ENCODE peak calls at places on chromosomes 11 and 22, in nine cellular contexts. One of them, this sample, is unnamed.

GRCh38 chr11:45100338-45100737 is 46.1 kb upstream of the PRDM11 start:
- DNase-seq in activated effector memory CD4-positive, alpha-beta T cell treated with anti-CD3 and anti-CD28 coated beads, Interleukin-2, amount 50 U/mL, for 16 hours: peak
- DNase-seq in cardiac muscle cell: no peak
- DNase-seq in ecto neural progenitor cell: no peak
- DNase-seq in kidney: peak
- DNase-seq in endothelial cell: no peak
- DNase-seq in astrocyte of the spinal cord: no peak
- DNase-seq in ELR: peak
- DNase-seq in nephron progenitor cell: no peak
- DNase-seq in this sample: no peak

GRCh38 chr22:47837703-47838102 is 1075.3 kb downstream of the TBC1D22A start:
- DNase-seq in activated effector memory CD4-positive, alpha-beta T cell treated with anti-CD3 and anti-CD28 coated beads, Interleukin-2, amount 50 U/mL, for 16 hours: no peak
- DNase-seq in cardiac muscle cell: no peak
- DNase-seq in ecto neural progenitor cell: no peak
- DNase-seq in kidney: no peak
- DNase-seq in endothelial cell: peak
- DNase-seq in astrocyte of the spinal cord: no peak
- DNase-seq in ELR: peak
- DNase-seq in nephron progenitor cell: no peak
- DNase-seq in this sample: peak

GRCh38 chr11:17020831-17021230 is 6.6 kb upstream of the PLEKHA7 start:
- DNase-seq in activated effector memory CD4-positive, alpha-beta T cell treated with anti-CD3 and anti-CD28 coated beads, Interleukin-2, amount 50 U/mL, for 16 hours: no peak
- DNase-seq in cardiac muscle cell: no peak
- DNase-seq in ecto neural progenitor cell: no peak
- DNase-seq in kidney: no peak
- DNase-seq in endothelial cell: no peak
- DNase-seq in astrocyte of the spinal cord: peak
- DNase-seq in ELR: no peak
- DNase-seq in nephron progenitor cell: no peak
- DNase-seq in this sample: no peak

GRCh38 chr11:1222491-1223345 is at the start of gene MUC5B:
- DNase-seq in activated effector memory CD4-positive, alpha-beta T cell treated with anti-CD3 and anti-CD28 coated beads, Interleukin-2, amount 50 U/mL, for 16 hours: peak
- DNase-seq in cardiac muscle cell: no peak
- DNase-seq in ecto neural progenitor cell: peak
- DNase-seq in kidney: peak
- DNase-seq in endothelial cell: no peak
- DNase-seq in astrocyte of the spinal cord: no peak
- DNase-seq in ELR: no peak
- DNase-seq in nephron progenitor cell: peak
- DNase-seq in this sample: no peak

GRCh38 chr11:95242990-95243590 is 12.1 kb upstream of the SESN3 start:
- DNase-seq in activated effector memory CD4-positive, alpha-beta T cell treated with anti-CD3 and anti-CD28 coated beads, Interleukin-2, amount 50 U/mL, for 16 hours: no peak
- DNase-seq in cardiac muscle cell: no peak
- DNase-seq in ecto neural progenitor cell: no peak
- DNase-seq in kidney: no peak
- DNase-seq in endothelial cell: no peak
- DNase-seq in astrocyte of the spinal cord: no peak
- DNase-seq in ELR: no peak
- DNase-seq in nephron progenitor cell: no peak
- DNase-seq in this sample: no peak

GRCh38 chr11:45180158-45180887 is 33.9 kb downstream of the PRDM11 start:
- DNase-seq in activated effector memory CD4-positive, alpha-beta T cell treated with anti-CD3 and anti-CD28 coated beads, Interleukin-2, amount 50 U/mL, for 16 hours: no peak
- DNase-seq in cardiac muscle cell: peak
- DNase-seq in ecto neural progenitor cell: peak
- DNase-seq in kidney: peak
- DNase-seq in endothelial cell: peak
- DNase-seq in astrocyte of the spinal cord: no peak
- DNase-seq in ELR: peak
- DNase-seq in nephron progenitor cell: peak
- DNase-seq in this sample: peak

GRCh38 chr11:103700605-103701004 is 335.8 kb upstream of the DDI1 start:
- DNase-seq in activated effector memory CD4-positive, alpha-beta T cell treated with anti-CD3 and anti-CD28 coated beads, Interleukin-2, amount 50 U/mL, for 16 hours: no peak
- DNase-seq in cardiac muscle cell: no peak
- DNase-seq in ecto neural progenitor cell: no peak
- DNase-seq in kidney: no peak
- DNase-seq in endothelial cell: no peak
- DNase-seq in astrocyte of the spinal cord: peak
- DNase-seq in ELR: peak
- DNase-seq in nephron progenitor cell: no peak
- DNase-seq in this sample: no peak

GRCh38 chr11:128509990-128510389 is 77.4 kb downstream of the ETS1 start:
- DNase-seq in activated effector memory CD4-positive, alpha-beta T cell treated with anti-CD3 and anti-CD28 coated beads, Interleukin-2, amount 50 U/mL, for 16 hours: no peak
- DNase-seq in cardiac muscle cell: no peak
- DNase-seq in ecto neural progenitor cell: no peak
- DNase-seq in kidney: no peak
- DNase-seq in endothelial cell: no peak
- DNase-seq in astrocyte of the spinal cord: peak
- DNase-seq in ELR: peak
- DNase-seq in nephron progenitor cell: no peak
- DNase-seq in this sample: no peak

GRCh38 chr11:88178211-88178610 is 3.0 kb upstream of the RAB38 start:
- DNase-seq in activated effector memory CD4-positive, alpha-beta T cell treated with anti-CD3 and anti-CD28 coated beads, Interleukin-2, amount 50 U/mL, for 16 hours: no peak
- DNase-seq in cardiac muscle cell: no peak
- DNase-seq in ecto neural progenitor cell: no peak
- DNase-seq in kidney: no peak
- DNase-seq in endothelial cell: no peak
- DNase-seq in astrocyte of the spinal cord: peak
- DNase-seq in ELR: no peak
- DNase-seq in nephron progenitor cell: no peak
- DNase-seq in this sample: no peak

GRCh38 chr11:128468106-128468505 is 119.3 kb downstream of the ETS1 start:
- DNase-seq in activated effector memory CD4-positive, alpha-beta T cell treated with anti-CD3 and anti-CD28 coated beads, Interleukin-2, amount 50 U/mL, for 16 hours: no peak
- DNase-seq in cardiac muscle cell: no peak
- DNase-seq in ecto neural progenitor cell: no peak
- DNase-seq in kidney: no peak
- DNase-seq in endothelial cell: no peak
- DNase-seq in astrocyte of the spinal cord: no peak
- DNase-seq in ELR: peak
- DNase-seq in nephron progenitor cell: no peak
- DNase-seq in this sample: no peak

GRCh38 chr11:64234840-64235379 is 526 bp downstream of the VEGFB start:
- DNase-seq in activated effector memory CD4-positive, alpha-beta T cell treated with anti-CD3 and anti-CD28 coated beads, Interleukin-2, amount 50 U/mL, for 16 hours: peak
- DNase-seq in cardiac muscle cell: peak
- DNase-seq in ecto neural progenitor cell: no peak
- DNase-seq in kidney: no peak
- DNase-seq in endothelial cell: no peak
- DNase-seq in astrocyte of the spinal cord: no peak
- DNase-seq in ELR: peak
- DNase-seq in nephron progenitor cell: peak
- DNase-seq in this sample: peak

GRCh38 chr11:68436985-68437926 is 23.3 kb upstream of the PPP6R3 start:
- DNase-seq in activated effector memory CD4-positive, alpha-beta T cell treated with anti-CD3 and anti-CD28 coated beads, Interleukin-2, amount 50 U/mL, for 16 hours: no peak
- DNase-seq in cardiac muscle cell: no peak
- DNase-seq in ecto neural progenitor cell: no peak
- DNase-seq in kidney: no peak
- DNase-seq in endothelial cell: peak
- DNase-seq in astrocyte of the spinal cord: peak
- DNase-seq in ELR: peak
- DNase-seq in nephron progenitor cell: no peak
- DNase-seq in this sample: no peak

GRCh38 chr11:100752371-100753073 is 65.4 kb downstream of the ARHGAP42 start:
- DNase-seq in activated effector memory CD4-positive, alpha-beta T cell treated with anti-CD3 and anti-CD28 coated beads, Interleukin-2, amount 50 U/mL, for 16 hours: no peak
- DNase-seq in cardiac muscle cell: no peak
- DNase-seq in ecto neural progenitor cell: no peak
- DNase-seq in kidney: no peak
- DNase-seq in endothelial cell: no peak
- DNase-seq in astrocyte of the spinal cord: no peak
- DNase-seq in ELR: no peak
- DNase-seq in nephron progenitor cell: no peak
- DNase-seq in this sample: no peak

GRCh38 chr11:61151545-61152252 is 9.5 kb downstream of the VPS37C start:
- DNase-seq in activated effector memory CD4-positive, alpha-beta T cell treated with anti-CD3 and anti-CD28 coated beads, Interleukin-2, amount 50 U/mL, for 16 hours: no peak
- DNase-seq in cardiac muscle cell: no peak
- DNase-seq in ecto neural progenitor cell: no peak
- DNase-seq in kidney: no peak
- DNase-seq in endothelial cell: no peak
- DNase-seq in astrocyte of the spinal cord: no peak
- DNase-seq in ELR: no peak
- DNase-seq in nephron progenitor cell: no peak
- DNase-seq in this sample: no peak

GRCh38 chr11:117876341-117877119 is at the start of gene FXYD6:
- DNase-seq in activated effector memory CD4-positive, alpha-beta T cell treated with anti-CD3 and anti-CD28 coated beads, Interleukin-2, amount 50 U/mL, for 16 hours: peak
- DNase-seq in cardiac muscle cell: peak
- DNase-seq in ecto neural progenitor cell: peak
- DNase-seq in kidney: peak
- DNase-seq in endothelial cell: peak
- DNase-seq in astrocyte of the spinal cord: peak
- DNase-seq in ELR: no peak
- DNase-seq in nephron progenitor cell: peak
- DNase-seq in this sample: peak

GRCh38 chr11:18706330-18707243 is 8.0 kb downstream of the TMEM86A start:
- DNase-seq in activated effector memory CD4-positive, alpha-beta T cell treated with anti-CD3 and anti-CD28 coated beads, Interleukin-2, amount 50 U/mL, for 16 hours: peak
- DNase-seq in cardiac muscle cell: peak
- DNase-seq in ecto neural progenitor cell: no peak
- DNase-seq in kidney: peak
- DNase-seq in endothelial cell: no peak
- DNase-seq in astrocyte of the spinal cord: no peak
- DNase-seq in ELR: peak
- DNase-seq in nephron progenitor cell: no peak
- DNase-seq in this sample: no peak

GRCh38 chr11:66317766-66318575 is 1.1 kb upstream of the CD248 start:
- DNase-seq in activated effector memory CD4-positive, alpha-beta T cell treated with anti-CD3 and anti-CD28 coated beads, Interleukin-2, amount 50 U/mL, for 16 hours: no peak
- DNase-seq in cardiac muscle cell: no peak
- DNase-seq in ecto neural progenitor cell: no peak
- DNase-seq in kidney: peak
- DNase-seq in endothelial cell: no peak
- DNase-seq in astrocyte of the spinal cord: peak
- DNase-seq in ELR: peak
- DNase-seq in nephron progenitor cell: peak
- DNase-seq in this sample: no peak

GRCh38 chr11:66286699-66287098 is 2.2 kb downstream of the YIF1A start:
- DNase-seq in activated effector memory CD4-positive, alpha-beta T cell treated with anti-CD3 and anti-CD28 coated beads, Interleukin-2, amount 50 U/mL, for 16 hours: peak
- DNase-seq in cardiac muscle cell: no peak
- DNase-seq in ecto neural progenitor cell: no peak
- DNase-seq in kidney: no peak
- DNase-seq in endothelial cell: no peak
- DNase-seq in astrocyte of the spinal cord: no peak
- DNase-seq in ELR: no peak
- DNase-seq in nephron progenitor cell: no peak
- DNase-seq in this sample: no peak

GRCh38 chr22:29481265-29482000 is 1.4 kb downstream of the NEFH start:
- DNase-seq in activated effector memory CD4-positive, alpha-beta T cell treated with anti-CD3 and anti-CD28 coated beads, Interleukin-2, amount 50 U/mL, for 16 hours: no peak
- DNase-seq in cardiac muscle cell: peak
- DNase-seq in ecto neural progenitor cell: no peak
- DNase-seq in kidney: no peak
- DNase-seq in endothelial cell: peak
- DNase-seq in astrocyte of the spinal cord: no peak
- DNase-seq in ELR: no peak
- DNase-seq in nephron progenitor cell: peak
- DNase-seq in this sample: peak

GRCh38 chr11:79485694-79486093 is 44.9 kb upstream of the TENM4 start:
- DNase-seq in activated effector memory CD4-positive, alpha-beta T cell treated with anti-CD3 and anti-CD28 coated beads, Interleukin-2, amount 50 U/mL, for 16 hours: no peak
- DNase-seq in cardiac muscle cell: no peak
- DNase-seq in ecto neural progenitor cell: no peak
- DNase-seq in kidney: no peak
- DNase-seq in endothelial cell: no peak
- DNase-seq in astrocyte of the spinal cord: no peak
- DNase-seq in ELR: no peak
- DNase-seq in nephron progenitor cell: peak
- DNase-seq in this sample: no peak

GRCh38 chr22:50179937-50180726 is 5.6 kb upstream of the TRABD start:
- DNase-seq in activated effector memory CD4-positive, alpha-beta T cell treated with anti-CD3 and anti-CD28 coated beads, Interleukin-2, amount 50 U/mL, for 16 hours: no peak
- DNase-seq in cardiac muscle cell: no peak
- DNase-seq in ecto neural progenitor cell: no peak
- DNase-seq in kidney: peak
- DNase-seq in endothelial cell: no peak
- DNase-seq in astrocyte of the spinal cord: no peak
- DNase-seq in ELR: no peak
- DNase-seq in nephron progenitor cell: no peak
- DNase-seq in this sample: no peak

GRCh38 chr11:130580372-130580771 is 131.9 kb downstream of the ADAMTS15 start:
- DNase-seq in activated effector memory CD4-positive, alpha-beta T cell treated with anti-CD3 and anti-CD28 coated beads, Interleukin-2, amount 50 U/mL, for 16 hours: no peak
- DNase-seq in cardiac muscle cell: no peak
- DNase-seq in ecto neural progenitor cell: no peak
- DNase-seq in kidney: no peak
- DNase-seq in endothelial cell: no peak
- DNase-seq in astrocyte of the spinal cord: peak
- DNase-seq in ELR: peak
- DNase-seq in nephron progenitor cell: no peak
- DNase-seq in this sample: no peak

GRCh38 chr11:121839821-121840220 is 276.2 kb downstream of the BLID start:
- DNase-seq in activated effector memory CD4-positive, alpha-beta T cell treated with anti-CD3 and anti-CD28 coated beads, Interleukin-2, amount 50 U/mL, for 16 hours: no peak
- DNase-seq in cardiac muscle cell: no peak
- DNase-seq in ecto neural progenitor cell: no peak
- DNase-seq in kidney: no peak
- DNase-seq in endothelial cell: no peak
- DNase-seq in astrocyte of the spinal cord: peak
- DNase-seq in ELR: no peak
- DNase-seq in nephron progenitor cell: no peak
- DNase-seq in this sample: no peak

GRCh38 chr11:8698917-8699441 is 16.4 kb downstream of the RPL27A start:
- DNase-seq in activated effector memory CD4-positive, alpha-beta T cell treated with anti-CD3 and anti-CD28 coated beads, Interleukin-2, amount 50 U/mL, for 16 hours: no peak
- DNase-seq in cardiac muscle cell: no peak
- DNase-seq in ecto neural progenitor cell: no peak
- DNase-seq in kidney: no peak
- DNase-seq in endothelial cell: no peak
- DNase-seq in astrocyte of the spinal cord: no peak
- DNase-seq in ELR: no peak
- DNase-seq in nephron progenitor cell: no peak
- DNase-seq in this sample: no peak

GRCh38 chr11:35363246-35364100 is 55.9 kb downstream of the SLC1A2 start:
- DNase-seq in activated effector memory CD4-positive, alpha-beta T cell treated with anti-CD3 and anti-CD28 coated beads, Interleukin-2, amount 50 U/mL, for 16 hours: no peak
- DNase-seq in cardiac muscle cell: no peak
- DNase-seq in ecto neural progenitor cell: no peak
- DNase-seq in kidney: no peak
- DNase-seq in endothelial cell: no peak
- DNase-seq in astrocyte of the spinal cord: no peak
- DNase-seq in ELR: no peak
- DNase-seq in nephron progenitor cell: no peak
- DNase-seq in this sample: no peak

GRCh38 chr11:118052581-118053206 is 24.2 kb upstream of the TMPRSS4 start:
- DNase-seq in activated effector memory CD4-positive, alpha-beta T cell treated with anti-CD3 and anti-CD28 coated beads, Interleukin-2, amount 50 U/mL, for 16 hours: peak
- DNase-seq in cardiac muscle cell: no peak
- DNase-seq in ecto neural progenitor cell: no peak
- DNase-seq in kidney: no peak
- DNase-seq in endothelial cell: no peak
- DNase-seq in astrocyte of the spinal cord: no peak
- DNase-seq in ELR: no peak
- DNase-seq in nephron progenitor cell: no peak
- DNase-seq in this sample: no peak

GRCh38 chr11:15006139-15006759 is 34.1 kb upstream of the CALCA start:
- DNase-seq in activated effector memory CD4-positive, alpha-beta T cell treated with anti-CD3 and anti-CD28 coated beads, Interleukin-2, amount 50 U/mL, for 16 hours: no peak
- DNase-seq in cardiac muscle cell: peak
- DNase-seq in ecto neural progenitor cell: no peak
- DNase-seq in kidney: no peak
- DNase-seq in endothelial cell: no peak
- DNase-seq in astrocyte of the spinal cord: peak
- DNase-seq in ELR: peak
- DNase-seq in nephron progenitor cell: no peak
- DNase-seq in this sample: peak

This sample was measured in HAP-1.